ENCODE peak calls at places on chromosomes 1 and 21, in nine cellular contexts. J, Y, L, S, D, C, B, G and I are unnamed samples.

GRCh38 chr1:224380003-224380402 is 23.3 kb downstream of the CNIH4 start:
- DNase-seq in J (no peak), Y (peak), L (no peak), S (peak), D (peak), C (no peak), B (no peak), G (no peak), I (no peak)

GRCh38 chr1:47918257-47918867 is 78.8 kb downstream of the TRABD2B start:
- DNase-seq in J (no peak), Y (no peak), L (no peak), S (no peak), D (no peak), C (no peak), B (no peak), G (no peak), I (no peak)

GRCh38 chr1:170239445-170239844 is 93.7 kb downstream of the NTMT2 start:
- DNase-seq in J (no peak), Y (no peak), L (no peak), S (no peak), D (no peak), C (no peak), B (no peak), G (no peak), I (no peak)

GRCh38 chr21:45542242-45542666 is at the start of gene SLC19A1:
- DNase-seq in J (peak), Y (peak), L (peak), S (peak), D (peak), C (peak), B (no peak), G (peak), I (peak)

GRCh38 chr1:156406229-156406628 is 37.2 kb downstream of the RHBG start:
- DNase-seq in J (no peak), Y (no peak), L (no peak), S (no peak), D (no peak), C (no peak), B (no peak), G (no peak), I (no peak)

GRCh38 chr1:8674912-8675311 is 142.5 kb downstream of the RERE start:
- DNase-seq in J (no peak), Y (no peak), L (peak), S (no peak), D (no peak), C (no peak), B (no peak), G (no peak), I (no peak)

GRCh38 chr1:24155011-24155782 is 12.3 kb upstream of the IL22RA1 start:
- DNase-seq in J (no peak), Y (peak), L (no peak), S (no peak), D (peak), C (peak), B (no peak), G (peak), I (no peak)

GRCh38 chr1:76336951-76337371 is 262.4 kb downstream of the ST6GALNAC3 start:
- DNase-seq in J (no peak), Y (no peak), L (peak), S (no peak), D (no peak), C (peak), B (peak), G (no peak), I (no peak)

GRCh38 chr1:27536767-27537166 is 46.8 kb upstream of the WASF2 start:
- DNase-seq in J (no peak), Y (no peak), L (peak), S (no peak), D (no peak), C (no peak), B (no peak), G (no peak), I (no peak)

GRCh38 chr1:88140325-88140724 is 543.7 kb upstream of the PKN2 start:
- DNase-seq in J (no peak), Y (no peak), L (no peak), S (no peak), D (no peak), C (no peak), B (no peak), G (no peak), I (no peak)

GRCh38 chr1:152519876-152520275 is 5.6 kb downstream of the CRCT1 start:
- DNase-seq in J (no peak), Y (no peak), L (no peak), S (peak), D (peak), C (no peak), B (no peak), G (no peak), I (no peak)

GRCh38 chr1:8197493-8198282 is 120.2 kb upstream of the SLC45A1 start:
- DNase-seq in J (no peak), Y (no peak), L (peak), S (no peak), D (no peak), C (no peak), B (peak), G (no peak), I (peak)

GRCh38 chr1:22334860-22335550 is 116.6 kb upstream of the ZBTB40 start:
- DNase-seq in J (no peak), Y (no peak), L (no peak), S (no peak), D (no peak), C (no peak), B (no peak), G (no peak), I (no peak)

GRCh38 chr1:228445867-228446584 is 29.4 kb upstream of the TRIM17 start:
- DNase-seq in J (no peak), Y (peak), L (peak), S (no peak), D (peak), C (no peak), B (no peak), G (no peak), I (no peak)

GRCh38 chr1:244353572-244354091 is 98.1 kb downstream of the ADSS2 start:
- DNase-seq in J (no peak), Y (no peak), L (peak), S (no peak), D (peak), C (no peak), B (peak), G (no peak), I (no peak)

GRCh38 chr1:164914208-164914607 is 355.2 kb downstream of the PBX1 start:
- DNase-seq in J (no peak), Y (no peak), L (peak), S (no peak), D (peak), C (no peak), B (no peak), G (no peak), I (no peak)

GRCh38 chr1:107851418-107851817 is 113.6 kb downstream of the VAV3 start:
- DNase-seq in J (no peak), Y (no peak), L (no peak), S (no peak), D (no peak), C (no peak), B (no peak), G (no peak), I (no peak)

GRCh38 chr1:239682945-239683344 is 296.6 kb downstream of the CHRM3 start:
- DNase-seq in J (no peak), Y (no peak), L (no peak), S (no peak), D (no peak), C (no peak), B (no peak), G (no peak), I (no peak)

GRCh38 chr1:150176593-150176992 is 26.9 kb downstream of the PLEKHO1 start:
- DNase-seq in J (no peak), Y (no peak), L (no peak), S (no peak), D (peak), C (no peak), B (no peak), G (no peak), I (no peak)